ENCODE peak calls at places on chromosomes 13 and 19, in five cellular contexts. One of them, this sample, is unnamed.

GRCh38 chr19:9052894-9053293 is 34.0 kb upstream of the OR1M1 start:
- DNase-seq in psoas muscle: no peak
- DNase-seq in CD8-positive, alpha-beta memory T cell: no peak
- DNase-seq in GM12878: no peak
- DNase-seq in naive thymus-derived CD4-positive, alpha-beta T cell: no peak
- DNase-seq in this sample: no peak

GRCh38 chr13:89457977-89458376 is 1786.8 kb downstream of the SLITRK5 start:
- DNase-seq in psoas muscle: no peak
- DNase-seq in naive thymus-derived CD4-positive, alpha-beta T cell: no peak
- DNase-seq in GM12878: no peak
- DNase-seq in CD8-positive, alpha-beta memory T cell: no peak
- DNase-seq in this sample: no peak

GRCh38 chr13:83895994-83896580 is 13.8 kb upstream of the SLITRK1 start:
- DNase-seq in GM12878: no peak
- DNase-seq in psoas muscle: no peak
- DNase-seq in CD8-positive, alpha-beta memory T cell: no peak
- DNase-seq in naive thymus-derived CD4-positive, alpha-beta T cell: no peak
- DNase-seq in this sample: no peak

GRCh38 chr13:94595006-94595942 is 678 bp downstream of the TGDS start:
- DNase-seq in psoas muscle: no peak
- DNase-seq in GM12878: no peak
- DNase-seq in CD8-positive, alpha-beta memory T cell: no peak
- DNase-seq in naive thymus-derived CD4-positive, alpha-beta T cell: no peak
- DNase-seq in this sample: no peak

GRCh38 chr13:98187862-98188261 is 10.8 kb upstream of the RNF113B start:
- DNase-seq in CD8-positive, alpha-beta memory T cell: no peak
- DNase-seq in naive thymus-derived CD4-positive, alpha-beta T cell: no peak
- DNase-seq in GM12878: no peak
- DNase-seq in psoas muscle: no peak
- DNase-seq in this sample: no peak

GRCh38 chr13:36820222-36820621 is 1.2 kb downstream of the RFXAP start:
- DNase-seq in naive thymus-derived CD4-positive, alpha-beta T cell: no peak
- DNase-seq in CD8-positive, alpha-beta memory T cell: no peak
- DNase-seq in GM12878: peak
- DNase-seq in psoas muscle: no peak
- DNase-seq in this sample: peak

GRCh38 chr13:112643759-112644459 is 45.9 kb upstream of the ATP11A start:
- DNase-seq in GM12878: no peak
- DNase-seq in CD8-positive, alpha-beta memory T cell: no peak
- DNase-seq in psoas muscle: no peak
- DNase-seq in naive thymus-derived CD4-positive, alpha-beta T cell: no peak
- DNase-seq in this sample: no peak

GRCh38 chr13:47146136-47146535 is 249.3 kb upstream of the HTR2A start:
- DNase-seq in GM12878: no peak
- DNase-seq in CD8-positive, alpha-beta memory T cell: no peak
- DNase-seq in naive thymus-derived CD4-positive, alpha-beta T cell: no peak
- DNase-seq in psoas muscle: no peak
- DNase-seq in this sample: no peak

GRCh38 chr19:48715276-48715675 is 4.2 kb downstream of the MAMSTR start:
- DNase-seq in CD8-positive, alpha-beta memory T cell: no peak
- DNase-seq in GM12878: no peak
- DNase-seq in naive thymus-derived CD4-positive, alpha-beta T cell: no peak
- DNase-seq in psoas muscle: no peak
- DNase-seq in this sample: no peak

GRCh38 chr13:44219808-44220544 is 153.6 kb upstream of the SERP2 start:
- DNase-seq in psoas muscle: no peak
- DNase-seq in naive thymus-derived CD4-positive, alpha-beta T cell: no peak
- DNase-seq in CD8-positive, alpha-beta memory T cell: no peak
- DNase-seq in GM12878: no peak
- DNase-seq in this sample: no peak

GRCh38 chr19:41934849-41935374 is 6.7 kb upstream of the ERFL start:
- DNase-seq in CD8-positive, alpha-beta memory T cell: peak
- DNase-seq in naive thymus-derived CD4-positive, alpha-beta T cell: peak
- DNase-seq in psoas muscle: peak
- DNase-seq in GM12878: no peak
- DNase-seq in this sample: no peak

GRCh38 chr19:45492627-45493470 is 4.0 kb downstream of the RTN2 start:
- DNase-seq in psoas muscle: peak
- DNase-seq in naive thymus-derived CD4-positive, alpha-beta T cell: no peak
- DNase-seq in CD8-positive, alpha-beta memory T cell: no peak
- DNase-seq in GM12878: no peak
- DNase-seq in this sample: peak

GRCh38 chr19:30695171-30695875 is 323.1 kb downstream of the ZNF536 start:
- DNase-seq in CD8-positive, alpha-beta memory T cell: no peak
- DNase-seq in naive thymus-derived CD4-positive, alpha-beta T cell: no peak
- DNase-seq in GM12878: no peak
- DNase-seq in psoas muscle: no peak
- DNase-seq in this sample: no peak

GRCh38 chr19:46718157-46718933 is 1.4 kb upstream of the PRKD2 start:
- DNase-seq in psoas muscle: no peak
- DNase-seq in CD8-positive, alpha-beta memory T cell: peak
- DNase-seq in GM12878: peak
- DNase-seq in naive thymus-derived CD4-positive, alpha-beta T cell: peak
- DNase-seq in this sample: peak
- H3K4me3 ChIP-seq in psoas muscle: no peak
- H3K4me3 ChIP-seq in CD8-positive, alpha-beta memory T cell: peak
- H3K4me3 ChIP-seq in GM12878: peak
- H3K4me3 ChIP-seq in naive thymus-derived CD4-positive, alpha-beta T cell: peak
- H3K4me3 ChIP-seq in this sample: peak

GRCh38 chr19:40231544-40232424 is 5.3 kb upstream of the CCNP start:
- DNase-seq in psoas muscle: no peak
- DNase-seq in GM12878: no peak
- DNase-seq in CD8-positive, alpha-beta memory T cell: no peak
- DNase-seq in naive thymus-derived CD4-positive, alpha-beta T cell: no peak
- DNase-seq in this sample: no peak
- H3K4me3 ChIP-seq in psoas muscle: no peak
- H3K4me3 ChIP-seq in GM12878: no peak
- H3K4me3 ChIP-seq in CD8-positive, alpha-beta memory T cell: no peak
- H3K4me3 ChIP-seq in naive thymus-derived CD4-positive, alpha-beta T cell: no peak
- H3K4me3 ChIP-seq in this sample: no peak

GRCh38 chr13:72296246-72296645 is 429.2 kb upstream of the DACH1 start:
- DNase-seq in GM12878: no peak
- DNase-seq in naive thymus-derived CD4-positive, alpha-beta T cell: no peak
- DNase-seq in CD8-positive, alpha-beta memory T cell: no peak
- DNase-seq in psoas muscle: no peak
- DNase-seq in this sample: no peak

GRCh38 chr13:72290962-72291681 is 424.1 kb upstream of the DACH1 start:
- DNase-seq in naive thymus-derived CD4-positive, alpha-beta T cell: no peak
- DNase-seq in CD8-positive, alpha-beta memory T cell: no peak
- DNase-seq in GM12878: no peak
- DNase-seq in psoas muscle: no peak
- DNase-seq in this sample: no peak

GRCh38 chr13:72293206-72293605 is 426.2 kb upstream of the DACH1 start:
- DNase-seq in GM12878: no peak
- DNase-seq in naive thymus-derived CD4-positive, alpha-beta T cell: no peak
- DNase-seq in psoas muscle: no peak
- DNase-seq in CD8-positive, alpha-beta memory T cell: no peak
- DNase-seq in this sample: no peak

DNA sequence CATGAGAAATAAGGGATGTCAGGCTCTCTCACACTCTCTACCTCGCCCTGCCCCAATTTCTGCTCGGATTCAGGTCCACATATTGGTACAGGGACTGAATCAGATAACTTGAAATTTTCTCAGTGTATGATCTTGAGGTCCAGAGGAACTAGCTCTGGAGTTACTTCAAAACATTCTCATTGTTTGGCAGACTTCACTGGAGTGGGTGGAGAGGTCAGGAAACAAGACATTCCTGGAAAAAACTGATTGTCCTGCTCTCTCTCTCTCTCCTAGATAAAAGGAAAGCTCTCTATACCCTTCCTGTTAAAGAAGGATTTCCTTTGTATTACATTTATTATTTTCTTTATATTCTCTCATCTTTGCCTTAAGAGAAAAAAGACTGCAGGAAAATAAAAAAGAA is 428.2 kb upstream of the DACH1 start:
- DNase-seq in naive thymus-derived CD4-positive, alpha-beta T cell: no peak
- DNase-seq in CD8-positive, alpha-beta memory T cell: no peak
- DNase-seq in psoas muscle: no peak
- DNase-seq in GM12878: no peak
- DNase-seq in this sample: no peak
- H3K4me3 ChIP-seq in naive thymus-derived CD4-positive, alpha-beta T cell: no peak
- H3K4me3 ChIP-seq in CD8-positive, alpha-beta memory T cell: no peak
- H3K4me3 ChIP-seq in psoas muscle: no peak
- H3K4me3 ChIP-seq in GM12878: no peak
- H3K4me3 ChIP-seq in this sample: no peak

GRCh38 chr19:7595466-7596133 is at the start of gene CAMSAP3:
- DNase-seq in GM12878: no peak
- DNase-seq in CD8-positive, alpha-beta memory T cell: peak
- DNase-seq in psoas muscle: no peak
- DNase-seq in naive thymus-derived CD4-positive, alpha-beta T cell: peak
- DNase-seq in this sample: peak
- H3K4me3 ChIP-seq in GM12878: peak
- H3K4me3 ChIP-seq in CD8-positive, alpha-beta memory T cell: no peak
- H3K4me3 ChIP-seq in psoas muscle: peak
- H3K4me3 ChIP-seq in naive thymus-derived CD4-positive, alpha-beta T cell: peak
- H3K4me3 ChIP-seq in this sample: peak

GRCh38 chr19:6236310-6237291 is 43.2 kb downstream of the MLLT1 start:
- DNase-seq in psoas muscle: no peak
- DNase-seq in naive thymus-derived CD4-positive, alpha-beta T cell: no peak
- DNase-seq in CD8-positive, alpha-beta memory T cell: no peak
- DNase-seq in GM12878: no peak
- DNase-seq in this sample: no peak

GRCh38 chr19:6239401-6239844 is 40.4 kb downstream of the MLLT1 start:
- DNase-seq in CD8-positive, alpha-beta memory T cell: no peak
- DNase-seq in GM12878: no peak
- DNase-seq in naive thymus-derived CD4-positive, alpha-beta T cell: no peak
- DNase-seq in psoas muscle: no peak
- DNase-seq in this sample: no peak

GRCh38 chr19:6238643-6239281 is 41.0 kb downstream of the MLLT1 start:
- DNase-seq in CD8-positive, alpha-beta memory T cell: no peak
- DNase-seq in GM12878: no peak
- DNase-seq in psoas muscle: peak
- DNase-seq in naive thymus-derived CD4-positive, alpha-beta T cell: no peak
- DNase-seq in this sample: no peak

GRCh38 chr19:6239871-6240676 is 39.7 kb downstream of the MLLT1 start:
- DNase-seq in CD8-positive, alpha-beta memory T cell: no peak
- DNase-seq in psoas muscle: no peak
- DNase-seq in naive thymus-derived CD4-positive, alpha-beta T cell: no peak
- DNase-seq in GM12878: no peak
- DNase-seq in this sample: no peak

GRCh38 chr19:6238256-6238642 is 41.5 kb downstream of the MLLT1 start:
- DNase-seq in CD8-positive, alpha-beta memory T cell: no peak
- DNase-seq in psoas muscle: no peak
- DNase-seq in naive thymus-derived CD4-positive, alpha-beta T cell: no peak
- DNase-seq in GM12878: no peak
- DNase-seq in this sample: no peak
- H3K4me3 ChIP-seq in CD8-positive, alpha-beta memory T cell: no peak
- H3K4me3 ChIP-seq in psoas muscle: peak
- H3K4me3 ChIP-seq in naive thymus-derived CD4-positive, alpha-beta T cell: no peak
- H3K4me3 ChIP-seq in GM12878: no peak
- H3K4me3 ChIP-seq in this sample: no peak

GRCh38 chr19:49856574-49857021 is 5.6 kb downstream of the PTOV1 start:
- DNase-seq in CD8-positive, alpha-beta memory T cell: no peak
- DNase-seq in GM12878: no peak
- DNase-seq in psoas muscle: no peak
- DNase-seq in naive thymus-derived CD4-positive, alpha-beta T cell: no peak
- DNase-seq in this sample: no peak

GRCh38 chr19:49855676-49856573 is 5.0 kb downstream of the PTOV1 start:
- DNase-seq in psoas muscle: no peak
- DNase-seq in GM12878: no peak
- DNase-seq in naive thymus-derived CD4-positive, alpha-beta T cell: no peak
- DNase-seq in CD8-positive, alpha-beta memory T cell: no peak
- DNase-seq in this sample: no peak

GRCh38 chr19:49855277-49855675 is 4.3 kb downstream of the PTOV1 start:
- DNase-seq in CD8-positive, alpha-beta memory T cell: no peak
- DNase-seq in naive thymus-derived CD4-positive, alpha-beta T cell: no peak
- DNase-seq in GM12878: no peak
- DNase-seq in psoas muscle: no peak
- DNase-seq in this sample: no peak

GRCh38 chr19:49853852-49854849 is 3.2 kb downstream of the PTOV1 start:
- DNase-seq in naive thymus-derived CD4-positive, alpha-beta T cell: no peak
- DNase-seq in GM12878: no peak
- DNase-seq in CD8-positive, alpha-beta memory T cell: no peak
- DNase-seq in psoas muscle: no peak
- DNase-seq in this sample: no peak

DNA sequence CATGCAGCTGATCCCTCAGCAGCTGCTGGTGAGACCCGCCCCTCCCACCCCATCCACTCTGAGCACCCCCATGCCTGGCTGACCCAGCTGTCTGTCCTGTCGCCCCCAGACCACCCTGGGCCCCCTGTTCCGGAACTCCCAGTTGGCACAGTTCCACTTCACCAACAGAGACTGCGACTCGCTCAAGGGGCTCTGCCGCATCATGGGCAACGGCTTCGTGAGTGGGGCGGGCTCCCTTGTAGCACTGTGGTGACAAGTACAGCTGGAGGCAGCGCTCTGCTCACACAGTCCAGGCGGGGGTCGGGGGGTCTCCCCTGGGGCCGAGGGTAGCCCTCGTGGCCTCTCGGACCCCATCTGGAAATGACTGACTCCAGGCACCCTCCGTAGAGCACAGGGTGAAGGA is 3.9 kb downstream of the PTOV1 start:
- DNase-seq in psoas muscle: peak
- DNase-seq in naive thymus-derived CD4-positive, alpha-beta T cell: no peak
- DNase-seq in CD8-positive, alpha-beta memory T cell: no peak
- DNase-seq in GM12878: no peak
- DNase-seq in this sample: no peak
- H3K4me3 ChIP-seq in psoas muscle: no peak
- H3K4me3 ChIP-seq in naive thymus-derived CD4-positive, alpha-beta T cell: no peak
- H3K4me3 ChIP-seq in CD8-positive, alpha-beta memory T cell: no peak
- H3K4me3 ChIP-seq in GM12878: no peak
- H3K4me3 ChIP-seq in this sample: no peak

GRCh38 chr19:57515218-57515617 is 11.9 kb upstream of the ZNF549 start:
- DNase-seq in CD8-positive, alpha-beta memory T cell: no peak
- DNase-seq in GM12878: no peak
- DNase-seq in naive thymus-derived CD4-positive, alpha-beta T cell: no peak
- DNase-seq in psoas muscle: no peak
- DNase-seq in this sample: no peak

GRCh38 chr19:57506163-57506562 is 6.4 kb downstream of the ZNF773 start:
- DNase-seq in naive thymus-derived CD4-positive, alpha-beta T cell: no peak
- DNase-seq in GM12878: no peak
- DNase-seq in CD8-positive, alpha-beta memory T cell: no peak
- DNase-seq in psoas muscle: no peak
- DNase-seq in this sample: no peak

GRCh38 chr19:57512845-57513244 is 13.1 kb downstream of the ZNF773 start:
- DNase-seq in GM12878: no peak
- DNase-seq in naive thymus-derived CD4-positive, alpha-beta T cell: no peak
- DNase-seq in psoas muscle: no peak
- DNase-seq in CD8-positive, alpha-beta memory T cell: no peak
- DNase-seq in this sample: no peak

DNA sequence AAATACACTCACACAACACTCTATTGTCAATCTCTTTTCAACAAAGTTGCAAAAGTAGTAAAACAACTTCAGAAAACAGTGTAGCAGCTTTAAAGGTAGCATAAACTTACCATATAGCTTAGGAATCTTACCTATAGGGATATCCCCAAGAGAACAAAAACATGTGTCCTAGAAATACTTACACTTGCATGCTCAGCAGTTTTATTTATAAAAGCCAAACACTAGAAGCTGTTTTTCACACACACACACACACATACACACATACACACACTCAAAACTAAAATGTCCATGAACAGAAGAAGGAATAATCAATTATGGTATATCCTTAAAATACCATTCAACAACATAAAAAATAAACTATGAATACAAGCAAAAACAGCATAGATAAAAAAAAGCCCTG is 11.7 kb downstream of the ZNF773 start:
- DNase-seq in psoas muscle: no peak
- DNase-seq in naive thymus-derived CD4-positive, alpha-beta T cell: no peak
- DNase-seq in GM12878: no peak
- DNase-seq in CD8-positive, alpha-beta memory T cell: no peak
- DNase-seq in this sample: no peak
- H3K4me3 ChIP-seq in psoas muscle: no peak
- H3K4me3 ChIP-seq in naive thymus-derived CD4-positive, alpha-beta T cell: no peak
- H3K4me3 ChIP-seq in GM12878: no peak
- H3K4me3 ChIP-seq in CD8-positive, alpha-beta memory T cell: no peak
- H3K4me3 ChIP-seq in this sample: no peak

This sample was measured in GM06990.